ENCODE peak calls at places on chromosomes 2 and 18, in six cellular contexts. One of them, this sample, is unnamed.

GRCh38 chr2:203690110-203691047 is 16.1 kb upstream of the CD28 start:
- DNase-seq in stimulated activated CD4-positive, alpha-beta T cell treated with anti-CD3 and anti-CD28 coated beads, Interleukin-15, amount 100 ng/mL, for 24 hours: no peak
- DNase-seq in T-helper 2 cell: no peak
- DNase-seq in transverse colon: no peak
- DNase-seq in head of caudate nucleus: no peak
- DNase-seq in activated T-cell treated with anti-CD3 and anti-CD28 coated beads, Interleukin-2, amount 50 U/mL, for 1 hour: no peak
- DNase-seq in this sample: peak

GRCh38 chr2:107325983-107326786 is 440.2 kb upstream of the ST6GAL2 start:
- DNase-seq in activated T-cell treated with anti-CD3 and anti-CD28 coated beads, Interleukin-2, amount 50 U/mL, for 1 hour: no peak
- DNase-seq in T-helper 2 cell: no peak
- DNase-seq in stimulated activated CD4-positive, alpha-beta T cell treated with anti-CD3 and anti-CD28 coated beads, Interleukin-15, amount 100 ng/mL, for 24 hours: no peak
- DNase-seq in transverse colon: no peak
- DNase-seq in head of caudate nucleus: peak
- DNase-seq in this sample: no peak

GRCh38 chr2:96703021-96703751 is 36.7 kb downstream of the LMAN2L start:
- DNase-seq in head of caudate nucleus: no peak
- DNase-seq in activated T-cell treated with anti-CD3 and anti-CD28 coated beads, Interleukin-2, amount 50 U/mL, for 1 hour: no peak
- DNase-seq in T-helper 2 cell: no peak
- DNase-seq in stimulated activated CD4-positive, alpha-beta T cell treated with anti-CD3 and anti-CD28 coated beads, Interleukin-15, amount 100 ng/mL, for 24 hours: no peak
- DNase-seq in transverse colon: no peak
- DNase-seq in this sample: no peak

GRCh38 chr18:36045241-36045999 is 21.9 kb downstream of the RPRD1A start:
- DNase-seq in stimulated activated CD4-positive, alpha-beta T cell treated with anti-CD3 and anti-CD28 coated beads, Interleukin-15, amount 100 ng/mL, for 24 hours: no peak
- DNase-seq in T-helper 2 cell: no peak
- DNase-seq in activated T-cell treated with anti-CD3 and anti-CD28 coated beads, Interleukin-2, amount 50 U/mL, for 1 hour: no peak
- DNase-seq in transverse colon: no peak
- DNase-seq in head of caudate nucleus: no peak
- DNase-seq in this sample: no peak

GRCh38 chr2:57886196-57886786 is 160.3 kb upstream of the VRK2 start:
- DNase-seq in activated T-cell treated with anti-CD3 and anti-CD28 coated beads, Interleukin-2, amount 50 U/mL, for 1 hour: no peak
- DNase-seq in T-helper 2 cell: no peak
- DNase-seq in head of caudate nucleus: no peak
- DNase-seq in transverse colon: no peak
- DNase-seq in stimulated activated CD4-positive, alpha-beta T cell treated with anti-CD3 and anti-CD28 coated beads, Interleukin-15, amount 100 ng/mL, for 24 hours: no peak
- DNase-seq in this sample: no peak

GRCh38 chr18:73462092-73462491 is 594.3 kb upstream of the NETO1 start:
- DNase-seq in head of caudate nucleus: no peak
- DNase-seq in T-helper 2 cell: no peak
- DNase-seq in activated T-cell treated with anti-CD3 and anti-CD28 coated beads, Interleukin-2, amount 50 U/mL, for 1 hour: no peak
- DNase-seq in transverse colon: no peak
- DNase-seq in stimulated activated CD4-positive, alpha-beta T cell treated with anti-CD3 and anti-CD28 coated beads, Interleukin-15, amount 100 ng/mL, for 24 hours: no peak
- DNase-seq in this sample: no peak

GRCh38 chr18:29892960-29893558 is 1149.5 kb downstream of the DSC3 start:
- DNase-seq in T-helper 2 cell: no peak
- DNase-seq in activated T-cell treated with anti-CD3 and anti-CD28 coated beads, Interleukin-2, amount 50 U/mL, for 1 hour: no peak
- DNase-seq in stimulated activated CD4-positive, alpha-beta T cell treated with anti-CD3 and anti-CD28 coated beads, Interleukin-15, amount 100 ng/mL, for 24 hours: no peak
- DNase-seq in head of caudate nucleus: no peak
- DNase-seq in transverse colon: no peak
- DNase-seq in this sample: peak

GRCh38 chr2:62662548-62662947 is 43.0 kb upstream of the EHBP1 start:
- DNase-seq in activated T-cell treated with anti-CD3 and anti-CD28 coated beads, Interleukin-2, amount 50 U/mL, for 1 hour: no peak
- DNase-seq in stimulated activated CD4-positive, alpha-beta T cell treated with anti-CD3 and anti-CD28 coated beads, Interleukin-15, amount 100 ng/mL, for 24 hours: no peak
- DNase-seq in head of caudate nucleus: peak
- DNase-seq in transverse colon: no peak
- DNase-seq in T-helper 2 cell: no peak
- DNase-seq in this sample: no peak

GRCh38 chr2:1911811-1912210 is 167.5 kb upstream of the PXDN start:
- DNase-seq in transverse colon: no peak
- DNase-seq in head of caudate nucleus: no peak
- DNase-seq in activated T-cell treated with anti-CD3 and anti-CD28 coated beads, Interleukin-2, amount 50 U/mL, for 1 hour: no peak
- DNase-seq in T-helper 2 cell: no peak
- DNase-seq in stimulated activated CD4-positive, alpha-beta T cell treated with anti-CD3 and anti-CD28 coated beads, Interleukin-15, amount 100 ng/mL, for 24 hours: no peak
- DNase-seq in this sample: no peak

GRCh38 chr18:22428672-22429071 is 11.0 kb upstream of the CTAGE1 start:
- DNase-seq in activated T-cell treated with anti-CD3 and anti-CD28 coated beads, Interleukin-2, amount 50 U/mL, for 1 hour: no peak
- DNase-seq in transverse colon: no peak
- DNase-seq in T-helper 2 cell: no peak
- DNase-seq in stimulated activated CD4-positive, alpha-beta T cell treated with anti-CD3 and anti-CD28 coated beads, Interleukin-15, amount 100 ng/mL, for 24 hours: no peak
- DNase-seq in head of caudate nucleus: no peak
- DNase-seq in this sample: no peak